ENCODE peak calls at places on chromosomes 12 and 14, in ten cellular contexts. One of them, this sample, is unnamed.
A peak's percentile ranks its signal among the peaks of the same experiment; 100 is the strongest.

GRCh38 chr12:65139389-65139788 is 18.3 kb upstream of the WIF1 start:
- DNase-seq in AG04450: no peak
- DNase-seq in dorsolateral prefrontal cortex: no peak
- DNase-seq in right atrium auricular region: no peak
- DNase-seq in fibroblast of pulmonary artery: no peak
- DNase-seq in AG10803: no peak
- DNase-seq in breast epithelium: no peak
- DNase-seq in right lobe of liver: no peak
- DNase-seq in foreskin fibroblast: no peak
- DNase-seq in transverse colon: no peak
- DNase-seq in this sample: no peak

GRCh38 chr12:59086124-59086523 is 165.8 kb upstream of the LRIG3 start:
- DNase-seq in AG04450: no peak
- DNase-seq in dorsolateral prefrontal cortex: no peak
- DNase-seq in right atrium auricular region: no peak
- DNase-seq in fibroblast of pulmonary artery: no peak
- DNase-seq in AG10803: no peak
- DNase-seq in breast epithelium: no peak
- DNase-seq in right lobe of liver: no peak
- DNase-seq in foreskin fibroblast: no peak
- DNase-seq in transverse colon: no peak
- DNase-seq in this sample: no peak

GRCh38 chr12:22458301-22458917 is 85.9 kb downstream of the C2CD5 start:
- DNase-seq in AG04450: no peak
- DNase-seq in dorsolateral prefrontal cortex: no peak
- DNase-seq in right atrium auricular region: no peak
- DNase-seq in fibroblast of pulmonary artery: no peak
- DNase-seq in AG10803: no peak
- DNase-seq in breast epithelium: no peak
- DNase-seq in right lobe of liver: no peak
- DNase-seq in foreskin fibroblast: no peak
- DNase-seq in transverse colon: no peak
- DNase-seq in this sample: no peak

GRCh38 chr12:32988982-32989381 is 92.4 kb upstream of the PKP2 start:
- DNase-seq in AG04450: no peak
- DNase-seq in dorsolateral prefrontal cortex: no peak
- DNase-seq in right atrium auricular region: no peak
- DNase-seq in fibroblast of pulmonary artery: peak; percentile 21
- DNase-seq in AG10803: no peak
- DNase-seq in breast epithelium: no peak
- DNase-seq in right lobe of liver: no peak
- DNase-seq in foreskin fibroblast: no peak
- DNase-seq in transverse colon: no peak
- DNase-seq in this sample: no peak

GRCh38 chr12:124699878-124700277 is 132.5 kb upstream of the NCOR2 start:
- DNase-seq in AG04450: no peak
- DNase-seq in dorsolateral prefrontal cortex: no peak
- DNase-seq in right atrium auricular region: no peak
- DNase-seq in fibroblast of pulmonary artery: no peak
- DNase-seq in AG10803: no peak
- DNase-seq in breast epithelium: no peak
- DNase-seq in right lobe of liver: no peak
- DNase-seq in foreskin fibroblast: no peak
- DNase-seq in transverse colon: no peak
- DNase-seq in this sample: no peak

GRCh38 chr12:105198961-105199360 is 37.0 kb downstream of the APPL2 start:
- DNase-seq in AG04450: no peak
- DNase-seq in dorsolateral prefrontal cortex: no peak
- DNase-seq in right atrium auricular region: no peak
- DNase-seq in fibroblast of pulmonary artery: no peak
- DNase-seq in AG10803: no peak
- DNase-seq in breast epithelium: no peak
- DNase-seq in right lobe of liver: no peak
- DNase-seq in foreskin fibroblast: no peak
- DNase-seq in transverse colon: no peak
- DNase-seq in this sample: no peak

GRCh38 chr14:91837076-91837475 is 30.3 kb downstream of the TC2N start:
- DNase-seq in AG04450: no peak
- DNase-seq in dorsolateral prefrontal cortex: no peak
- DNase-seq in right atrium auricular region: no peak
- DNase-seq in fibroblast of pulmonary artery: no peak
- DNase-seq in AG10803: no peak
- DNase-seq in breast epithelium: no peak
- DNase-seq in right lobe of liver: no peak
- DNase-seq in foreskin fibroblast: no peak
- DNase-seq in transverse colon: no peak
- DNase-seq in this sample: no peak

GRCh38 chr14:59325906-59326305 is 137.4 kb downstream of the DAAM1 start:
- DNase-seq in AG04450: no peak
- DNase-seq in dorsolateral prefrontal cortex: no peak
- DNase-seq in right atrium auricular region: no peak
- DNase-seq in fibroblast of pulmonary artery: no peak
- DNase-seq in AG10803: peak; percentile 89
- DNase-seq in breast epithelium: no peak
- DNase-seq in right lobe of liver: no peak
- DNase-seq in foreskin fibroblast: peak; percentile 53
- DNase-seq in transverse colon: no peak
- DNase-seq in this sample: peak; percentile 78

GRCh38 chr12:130029151-130029550 is 125.3 kb upstream of the TMEM132D start:
- DNase-seq in AG04450: no peak
- DNase-seq in dorsolateral prefrontal cortex: no peak
- DNase-seq in right atrium auricular region: no peak
- DNase-seq in fibroblast of pulmonary artery: no peak
- DNase-seq in AG10803: no peak
- DNase-seq in breast epithelium: no peak
- DNase-seq in right lobe of liver: no peak
- DNase-seq in foreskin fibroblast: no peak
- DNase-seq in transverse colon: no peak
- DNase-seq in this sample: no peak

GRCh38 chr12:31226639-31227038 is 99.3 kb downstream of the SINHCAF start:
- DNase-seq in AG04450: no peak
- DNase-seq in dorsolateral prefrontal cortex: no peak
- DNase-seq in right atrium auricular region: no peak
- DNase-seq in fibroblast of pulmonary artery: no peak
- DNase-seq in AG10803: no peak
- DNase-seq in breast epithelium: no peak
- DNase-seq in right lobe of liver: no peak
- DNase-seq in foreskin fibroblast: no peak
- DNase-seq in transverse colon: no peak
- DNase-seq in this sample: no peak

GRCh38 chr14:31059152-31059924 is 33.2 kb upstream of the STRN3 start:
- DNase-seq in AG04450: peak; percentile 57
- DNase-seq in dorsolateral prefrontal cortex: no peak
- DNase-seq in right atrium auricular region: peak; percentile 64
- DNase-seq in fibroblast of pulmonary artery: peak; percentile 93
- DNase-seq in AG10803: peak; percentile 79
- DNase-seq in breast epithelium: no peak
- DNase-seq in right lobe of liver: peak; percentile 59
- DNase-seq in foreskin fibroblast: peak; percentile 89
- DNase-seq in transverse colon: peak; percentile 21
- DNase-seq in this sample: peak; percentile 70

GRCh38 chr14:100540141-100540925 is 46.9 kb downstream of the BEGAIN start:
- DNase-seq in AG04450: no peak
- DNase-seq in dorsolateral prefrontal cortex: no peak
- DNase-seq in right atrium auricular region: no peak
- DNase-seq in fibroblast of pulmonary artery: no peak
- DNase-seq in AG10803: no peak
- DNase-seq in breast epithelium: no peak
- DNase-seq in right lobe of liver: no peak
- DNase-seq in foreskin fibroblast: no peak
- DNase-seq in transverse colon: no peak
- DNase-seq in this sample: no peak

GRCh38 chr12:29546000-29546399 is 48.5 kb upstream of the OVCH1 start:
- DNase-seq in AG04450: no peak
- DNase-seq in dorsolateral prefrontal cortex: no peak
- DNase-seq in right atrium auricular region: no peak
- DNase-seq in fibroblast of pulmonary artery: no peak
- DNase-seq in AG10803: no peak
- DNase-seq in breast epithelium: no peak
- DNase-seq in right lobe of liver: no peak
- DNase-seq in foreskin fibroblast: no peak
- DNase-seq in transverse colon: no peak
- DNase-seq in this sample: no peak

GRCh38 chr14:51354846-51355245 is 114.8 kb downstream of the TMX1 start:
- DNase-seq in AG04450: no peak
- DNase-seq in dorsolateral prefrontal cortex: no peak
- DNase-seq in right atrium auricular region: no peak
- DNase-seq in fibroblast of pulmonary artery: no peak
- DNase-seq in AG10803: no peak
- DNase-seq in breast epithelium: no peak
- DNase-seq in right lobe of liver: no peak
- DNase-seq in foreskin fibroblast: no peak
- DNase-seq in transverse colon: no peak
- DNase-seq in this sample: no peak

GRCh38 chr12:54650409-54650808 is 2.2 kb upstream of the DCD start:
- DNase-seq in AG04450: no peak
- DNase-seq in dorsolateral prefrontal cortex: no peak
- DNase-seq in right atrium auricular region: no peak
- DNase-seq in fibroblast of pulmonary artery: no peak
- DNase-seq in AG10803: no peak
- DNase-seq in breast epithelium: no peak
- DNase-seq in right lobe of liver: no peak
- DNase-seq in foreskin fibroblast: peak; percentile 3
- DNase-seq in transverse colon: no peak
- DNase-seq in this sample: no peak

GRCh38 chr14:50562841-50563240 is 2.9 kb downstream of the ATL1 start:
- DNase-seq in AG04450: no peak
- DNase-seq in dorsolateral prefrontal cortex: no peak
- DNase-seq in right atrium auricular region: no peak
- DNase-seq in fibroblast of pulmonary artery: no peak
- DNase-seq in AG10803: no peak
- DNase-seq in breast epithelium: no peak
- DNase-seq in right lobe of liver: no peak
- DNase-seq in foreskin fibroblast: no peak
- DNase-seq in transverse colon: no peak
- DNase-seq in this sample: no peak

DNA sequence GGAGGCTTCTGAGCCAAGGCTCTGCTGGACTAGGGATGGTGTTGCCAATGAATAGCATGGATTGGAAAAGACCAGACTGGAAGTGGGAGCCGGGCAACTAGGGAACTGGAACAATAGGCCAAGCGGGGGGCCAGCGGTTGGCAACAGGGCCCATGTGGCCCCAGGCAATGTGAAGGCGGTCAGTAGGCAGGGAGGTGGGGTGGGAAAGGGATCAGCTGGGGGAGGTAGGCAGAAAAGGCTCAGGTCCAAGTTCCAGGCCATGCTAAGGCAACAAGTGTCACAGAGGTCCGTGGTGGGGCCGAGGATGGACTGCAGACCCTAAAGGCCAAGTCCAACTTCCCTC is 14.9 kb upstream of the MLXIP start:
- DNase-seq in AG04450: no peak
- DNase-seq in dorsolateral prefrontal cortex: no peak
- DNase-seq in right atrium auricular region: no peak
- DNase-seq in fibroblast of pulmonary artery: no peak
- DNase-seq in AG10803: no peak
- DNase-seq in breast epithelium: no peak
- DNase-seq in right lobe of liver: no peak
- DNase-seq in foreskin fibroblast: no peak
- DNase-seq in transverse colon: no peak
- DNase-seq in this sample: no peak
- H3K4me3 ChIP-seq in AG04450: no peak overlapping the region
- H3K4me3 ChIP-seq in dorsolateral prefrontal cortex: peak overlapping the region; percentile 4
- H3K4me3 ChIP-seq in right atrium auricular region: no peak overlapping the region
- H3K4me3 ChIP-seq in fibroblast of pulmonary artery: peak overlapping the region; percentile 38
- H3K4me3 ChIP-seq in AG10803: no peak overlapping the region
- H3K4me3 ChIP-seq in breast epithelium: no peak overlapping the region
- H3K4me3 ChIP-seq in right lobe of liver: no peak overlapping the region
- H3K4me3 ChIP-seq in foreskin fibroblast: no peak overlapping the region
- H3K4me3 ChIP-seq in transverse colon: peak overlapping the region; percentile 15
- H3K4me3 ChIP-seq in this sample: no peak overlapping the region

GRCh38 chr14:22168092-22168955 is 420.7 kb downstream of the DAD1 start:
- DNase-seq in AG04450: no peak
- DNase-seq in dorsolateral prefrontal cortex: no peak
- DNase-seq in right atrium auricular region: no peak
- DNase-seq in fibroblast of pulmonary artery: peak; percentile 4
- DNase-seq in AG10803: no peak
- DNase-seq in breast epithelium: no peak
- DNase-seq in right lobe of liver: no peak
- DNase-seq in foreskin fibroblast: no peak
- DNase-seq in transverse colon: no peak
- DNase-seq in this sample: no peak
- TF ChIP-seq CTCF in AG04450: peak; percentile 42
- TF ChIP-seq CTCF in dorsolateral prefrontal cortex: no peak
- TF ChIP-seq CTCF in right atrium auricular region: no peak
- TF ChIP-seq CTCF in fibroblast of pulmonary artery: no peak
- TF ChIP-seq CTCF in AG10803: no peak
- TF ChIP-seq CTCF in breast epithelium: no peak
- TF ChIP-seq CTCF in right lobe of liver: no peak
- TF ChIP-seq CTCF in foreskin fibroblast: no peak
- TF ChIP-seq CTCF in transverse colon: no peak
- TF ChIP-seq CTCF in this sample: no peak

DNA sequence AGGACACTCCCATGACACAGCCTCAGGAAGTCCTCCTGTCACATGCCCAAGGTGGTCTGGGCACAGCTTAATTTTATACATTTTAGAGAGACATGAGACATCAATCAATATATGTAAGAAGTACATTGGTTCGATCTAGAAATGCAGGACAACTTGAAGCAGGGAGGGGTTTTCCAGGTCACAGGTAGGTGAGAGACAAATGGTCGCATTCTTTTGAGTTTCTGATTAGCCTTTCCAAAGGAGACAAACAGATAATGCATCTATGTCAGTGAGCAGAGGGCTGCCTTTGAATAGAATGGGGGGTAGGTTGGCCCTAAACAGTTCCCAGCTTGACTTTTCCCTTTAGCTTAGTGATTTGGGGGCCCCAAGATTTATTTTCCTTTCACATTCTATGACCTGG is 2.5 kb downstream of the HSPB8 start:
- DNase-seq in AG04450: no peak
- DNase-seq in dorsolateral prefrontal cortex: no peak
- DNase-seq in right atrium auricular region: no peak
- DNase-seq in fibroblast of pulmonary artery: no peak
- DNase-seq in AG10803: no peak
- DNase-seq in breast epithelium: no peak
- DNase-seq in right lobe of liver: no peak
- DNase-seq in foreskin fibroblast: no peak
- DNase-seq in transverse colon: no peak
- DNase-seq in this sample: no peak
- H3K4me3 ChIP-seq in AG04450: peak overlapping the region; percentile 65
- H3K4me3 ChIP-seq in dorsolateral prefrontal cortex: peak overlapping the region; percentile 71
- H3K4me3 ChIP-seq in right atrium auricular region: peak overlapping the region; percentile 71
- H3K4me3 ChIP-seq in fibroblast of pulmonary artery: peak overlapping the region; percentile 67
- H3K4me3 ChIP-seq in AG10803: peak overlapping the region; percentile 1
- H3K4me3 ChIP-seq in breast epithelium: peak overlapping the region; percentile 68
- H3K4me3 ChIP-seq in right lobe of liver: no peak overlapping the region
- H3K4me3 ChIP-seq in foreskin fibroblast: peak overlapping the region; percentile 6
- H3K4me3 ChIP-seq in transverse colon: peak overlapping the region; percentile 57
- H3K4me3 ChIP-seq in this sample: peak overlapping the region; percentile 43

DNA sequence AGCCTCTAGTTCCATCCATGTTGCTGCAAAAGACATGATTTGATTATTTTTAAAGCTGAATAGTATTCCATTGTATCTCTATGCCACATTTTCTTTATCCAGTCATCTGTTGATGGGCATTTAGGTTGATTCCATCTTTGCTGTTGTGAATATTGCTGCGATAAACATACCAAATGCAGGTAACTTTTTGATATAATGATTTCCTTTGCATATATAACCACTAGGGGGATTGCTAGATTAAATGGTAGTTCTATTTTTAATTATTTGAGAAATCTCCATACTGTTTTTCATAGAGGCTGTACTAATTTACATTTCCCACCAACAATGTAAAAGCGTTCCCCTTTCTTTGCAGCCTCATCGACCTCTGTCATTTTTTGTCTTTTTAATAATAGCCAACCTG is 342.5 kb downstream of the MDGA2 start:
- DNase-seq in AG04450: no peak
- DNase-seq in dorsolateral prefrontal cortex: no peak
- DNase-seq in right atrium auricular region: no peak
- DNase-seq in fibroblast of pulmonary artery: no peak
- DNase-seq in AG10803: no peak
- DNase-seq in breast epithelium: no peak
- DNase-seq in right lobe of liver: no peak
- DNase-seq in foreskin fibroblast: no peak
- DNase-seq in transverse colon: no peak
- DNase-seq in this sample: no peak
- TF ChIP-seq CTCF in AG04450: no peak
- TF ChIP-seq CTCF in dorsolateral prefrontal cortex: peak; percentile 27
- TF ChIP-seq CTCF in right atrium auricular region: peak; percentile 28
- TF ChIP-seq CTCF in fibroblast of pulmonary artery: no peak
- TF ChIP-seq CTCF in AG10803: no peak
- TF ChIP-seq CTCF in breast epithelium: no peak
- TF ChIP-seq CTCF in right lobe of liver: no peak
- TF ChIP-seq CTCF in foreskin fibroblast: no peak
- TF ChIP-seq CTCF in transverse colon: no peak
- TF ChIP-seq CTCF in this sample: no peak